ENCODE peak calls at places on chromosomes 1 and 21, in seven cellular contexts. R is MCF 10A; H is effector CD8-positive, alpha-beta T cell; P is AG04450; B is stimulated activated CD8-positive, alpha-beta memory T cell treated with anti-CD3 and anti-CD28 coated beads, Interleukin-15, amount 100 ng/mL, for 4 hours; Y is NCI-H460; D is GM04503. C is an unnamed sample.

GRCh38 chr1:119286587-119287181 is 81.9 kb upstream of the HAO2 start:
- DNase-seq in R (peak), B (no peak), P (no peak), D (no peak), Y (peak), H (no peak), C (no peak)

GRCh38 chr1:52203935-52204625 is 62.2 kb downstream of the ZFYVE9 start:
- DNase-seq in R (no peak), P (no peak), D (no peak), B (no peak), Y (no peak), H (no peak), C (no peak)

GRCh38 chr1:12302798-12303447 is 73.1 kb downstream of the VPS13D start:
- DNase-seq in B (no peak), P (no peak), D (no peak), R (no peak), Y (no peak), H (no peak), C (no peak)

GRCh38 chr21:29613021-29613420 is 314.3 kb downstream of the BACH1 start:
- DNase-seq in H (no peak), Y (no peak), D (no peak), B (no peak), P (no peak), R (no peak), C (no peak)

GRCh38 chr1:217911908-217912307 is 280.8 kb downstream of the SPATA17 start:
- DNase-seq in P (no peak), D (no peak), Y (no peak), H (no peak), B (no peak), R (peak), C (no peak)

GRCh38 chr1:109933856-109934711 is 23.4 kb downstream of the CSF1 start:
- DNase-seq in Y (no peak), D (peak), P (no peak), H (no peak), R (peak), B (no peak), C (no peak)

GRCh38 chr1:93584238-93585003 is 97.2 kb downstream of the BCAR3 start:
- DNase-seq in D (peak), P (no peak), R (no peak), B (no peak), H (no peak), Y (no peak), C (no peak)

GRCh38 chr1:220680085-220680687 is 10.0 kb upstream of the C1orf115 start:
- DNase-seq in D (no peak), Y (peak), B (no peak), R (peak), P (no peak), H (no peak), C (no peak)

GRCh38 chr1:161244888-161245287 is 6.9 kb upstream of the NR1I3 start:
- DNase-seq in R (peak), B (no peak), Y (no peak), D (no peak), H (no peak), P (no peak), C (no peak)

C was measured in effector memory CD8-positive, alpha-beta T cell.